ENCODE peak calls at places on chromosome 21, in six cellular contexts. X, U, M, W, S and J are unnamed samples.
A peak's percentile ranks its signal among the peaks of the same experiment; 100 is the strongest.

GRCh38 chr21:40562603-40563002 is 284.4 kb downstream of the DSCAM start:
- DNase-seq in X (no peak), U (no peak), M (no peak), W (no peak), S (no peak), J (no peak)

GRCh38 chr21:34910396-34910795 is 138.7 kb downstream of the RUNX1 start:
- DNase-seq in X (no peak), U (no peak), M (no peak), W (no peak), S (no peak), J (no peak)

GRCh38 chr21:35084869-35085268 is 35.8 kb upstream of the RUNX1 start:
- DNase-seq in X (no peak), U (no peak), M (no peak), W (peak; percentile 93), S (no peak), J (no peak)

GRCh38 chr21:41559658-41560599 is 52.0 kb upstream of the TMPRSS2 start:
- DNase-seq in X (no peak), U (no peak), M (no peak), W (peak; percentile 70), S (no peak), J (no peak)

GRCh38 chr21:44694776-44695175 is 2.2 kb upstream of the KRTAP10-12 start:
- DNase-seq in X (no peak), U (no peak), M (no peak), W (no peak), S (no peak), J (no peak)

GRCh38 chr21:33451634-33452071 is 28.1 kb downstream of the TMEM50B start:
- DNase-seq in X (no peak), U (no peak), M (no peak), W (peak; percentile 17), S (no peak), J (no peak)

GRCh38 chr21:39136711-39137110 is 46.5 kb downstream of the PSMG1 start:
- DNase-seq in X (no peak), U (no peak), M (no peak), W (peak; percentile 38), S (no peak), J (no peak)

GRCh38 chr21:42921912-42922311 is 3.5 kb downstream of the ERVH48-1 start:
- DNase-seq in X (no peak), U (no peak), M (no peak), W (no peak), S (no peak), J (no peak)

GRCh38 chr21:42375966-42376337 is 9.6 kb upstream of the TFF1 start:
- DNase-seq in X (no peak), U (no peak), M (no peak), W (no peak), S (no peak), J (no peak)

GRCh38 chr21:41622831-41623548 is 115.0 kb upstream of the TMPRSS2 start:
- DNase-seq in X (no peak), U (no peak), M (no peak), W (peak; percentile 93), S (no peak), J (no peak)

GRCh38 chr21:43975469-43976098 is 36.5 kb upstream of the TRAPPC10 start:
- DNase-seq in X (peak; percentile 66), U (no peak), M (peak; percentile 66), W (peak; percentile 22), S (peak; percentile 84), J (peak; percentile 80)

GRCh38 chr21:27024971-27025370 is 58.1 kb upstream of the ADAMTS5 start:
- DNase-seq in X (no peak), U (no peak), M (no peak), W (no peak), S (no peak), J (no peak)

GRCh38 chr21:35924714-35925301 is 135.5 kb downstream of the SETD4 start:
- DNase-seq in X (no peak), U (no peak), M (no peak), W (peak; percentile 93), S (no peak), J (no peak)

GRCh38 chr21:42580076-42580792 is 66.6 kb downstream of the SLC37A1 start:
- DNase-seq in X (no peak), U (no peak), M (no peak), W (no peak), S (no peak), J (no peak)

GRCh38 chr21:31490471-31490870 is 146.4 kb upstream of the TIAM1 start:
- DNase-seq in X (no peak), U (no peak), M (no peak), W (no peak), S (no peak), J (peak; percentile 16)

GRCh38 chr21:34889537-34890257 is 159.4 kb downstream of the RUNX1 start:
- DNase-seq in X (peak; percentile 60), U (peak; percentile 63), M (peak; percentile 65), W (peak; percentile 70), S (peak; percentile 79), J (peak; percentile 80)

GRCh38 chr21:15144026-15144425 is 79.2 kb upstream of the NRIP1 start:
- DNase-seq in X (no peak), U (no peak), M (no peak), W (no peak), S (no peak), J (no peak)

GRCh38 chr21:43352568-43353281 is 74.2 kb downstream of the SIK1 start:
- DNase-seq in X (no peak), U (no peak), M (no peak), W (peak; percentile 9), S (peak; percentile 28), J (peak; percentile 15)

GRCh38 chr21:44525431-44526095 is 14.4 kb downstream of the KRTAP10-1 start:
- DNase-seq in X (no peak), U (no peak), M (no peak), W (no peak), S (no peak), J (no peak)

GRCh38 chr21:28601708-28602107 is 391.0 kb downstream of the LTN1 start:
- DNase-seq in X (no peak), U (no peak), M (no peak), W (no peak), S (no peak), J (no peak)

GRCh38 chr21:44778094-44778493 is 23.5 kb downstream of the UBE2G2 start:
- DNase-seq in X (no peak), U (no peak), M (no peak), W (no peak), S (no peak), J (peak; percentile 19)

GRCh38 chr21:42746593-42747266 is 93.3 kb downstream of the PDE9A start:
- DNase-seq in X (peak; percentile 6), U (no peak), M (no peak), W (no peak), S (peak; percentile 61), J (no peak)

GRCh38 chr21:17386498-17386897 is 126.3 kb upstream of the CXADR start:
- DNase-seq in X (no peak), U (no peak), M (no peak), W (no peak), S (no peak), J (no peak)

GRCh38 chr21:33255404-33255803 is 10.8 kb upstream of the IL10RB start:
- DNase-seq in X (no peak), U (no peak), M (no peak), W (no peak), S (no peak), J (no peak)

GRCh38 chr21:33042812-33043211 is 17.1 kb downstream of the OLIG2 start:
- DNase-seq in X (no peak), U (no peak), M (no peak), W (peak; percentile 88), S (no peak), J (no peak)

GRCh38 chr21:42245348-42246185 is 26.6 kb downstream of the ABCG1 start:
- DNase-seq in X (no peak), U (peak; percentile 67), M (no peak), W (no peak), S (no peak), J (no peak)

GRCh38 chr21:32214654-32215305 is 64.1 kb downstream of the MIS18A start:
- DNase-seq in X (no peak), U (no peak), M (no peak), W (no peak), S (no peak), J (no peak)

GRCh38 chr21:42991992-42992740 is 17.8 kb downstream of the PKNOX1 start:
- DNase-seq in X (no peak), U (no peak), M (no peak), W (peak; percentile 91), S (no peak), J (no peak)

GRCh38 chr21:45724345-45724961 is 80.9 kb downstream of the PCBP3 start:
- DNase-seq in X (no peak), U (no peak), M (no peak), W (no peak), S (no peak), J (no peak)

GRCh38 chr21:44926364-44927101 is 5.8 kb upstream of the ITGB2 start:
- DNase-seq in X (peak; percentile 35), U (no peak), M (peak; percentile 47), W (peak; percentile 58), S (peak; percentile 69), J (peak; percentile 60)

GRCh38 chr21:34166468-34166867 is 93.1 kb downstream of the MRPS6 start:
- DNase-seq in X (no peak), U (no peak), M (no peak), W (no peak), S (no peak), J (peak; percentile 41)